ENCODE peak calls at places on chromosomes 1 and 21, in ten cellular contexts. P is left cardiac atrium; O is NCI-H2029 treated with DMSO at 0.1 percent for 48 hours; Y is activated T-helper 2 cell treated with anti-CD3 and anti-CD28 coated beads, Interferon-gamma antibody, Interleukin-2, Interleukin-4, amounts not matched to agents 10 μg/mL and 5 μg/mL and 100 μg/mL, durations not matched to agents 14 hours and 24 hours and 36 hours; A is NCI-H1092; K is activated T-helper 1 cell treated with anti-CD3 and anti-CD28 coated beads, Interleukin-2, amount 50 U/mL, for 16 hours; B is tibial nerve; X is cardiac muscle cell; S is NCI-H1436; T is left ventricle myocardium superior. R is an unnamed sample.

GRCh38 chr1:196387766-196388165 is 220.5 kb downstream of the KCNT2 start:
- DNase-seq in P (no peak), O (no peak), Y (no peak), A (no peak), K (no peak), B (no peak), X (no peak), S (no peak), T (no peak), R (no peak)

GRCh38 chr1:30718636-30719405 is 4.6 kb downstream of the MATN1 start:
- DNase-seq in P (peak), O (peak), Y (peak), A (peak), K (peak), B (peak), X (peak), S (no peak), T (peak), R (peak)

GRCh38 chr1:207910678-207911354 is at the start of gene CD34:
- DNase-seq in P (peak), O (no peak), Y (no peak), A (no peak), K (no peak), B (no peak), X (peak), S (no peak), T (peak), R (no peak)

GRCh38 chr21:43369124-43369523 is 57.8 kb downstream of the SIK1 start:
- DNase-seq in P (no peak), O (no peak), Y (no peak), A (no peak), K (no peak), B (no peak), X (peak), S (no peak), T (no peak), R (no peak)

GRCh38 chr1:20125091-20125490 is 5.8 kb upstream of the PLA2G2D start:
- DNase-seq in P (no peak), O (no peak), Y (no peak), A (no peak), K (no peak), B (no peak), X (peak), S (no peak), T (no peak), R (no peak)

GRCh38 chr1:202104073-202104472 is 18.6 kb upstream of the GPR37L1 start:
- DNase-seq in P (no peak), O (no peak), Y (no peak), A (no peak), K (no peak), B (no peak), X (no peak), S (no peak), T (no peak), R (no peak)

GRCh38 chr1:194476351-194476750 is 1289.9 kb upstream of the B3GALT2 start:
- DNase-seq in P (no peak), O (no peak), Y (no peak), A (no peak), K (no peak), B (no peak), X (no peak), S (no peak), T (no peak), R (no peak)

GRCh38 chr1:40450491-40451237 is 388 bp downstream of the ZFP69B start:
- DNase-seq in P (peak), O (peak), Y (peak), A (peak), K (peak), B (no peak), X (peak), S (peak), T (no peak), R (no peak)

GRCh38 chr1:165695011-165695410 is 3.4 kb downstream of the ALDH9A1 start:
- DNase-seq in P (no peak), O (no peak), Y (no peak), A (no peak), K (no peak), B (no peak), X (no peak), S (no peak), T (no peak), R (no peak)

GRCh38 chr21:21163904-21164303 is 165.7 kb downstream of the NCAM2 start:
- DNase-seq in P (peak), O (peak), Y (peak), A (peak), K (no peak), B (peak), X (peak), S (peak), T (peak), R (peak)

GRCh38 chr1:208907785-208908184 is 663.6 kb upstream of the PLXNA2 start:
- DNase-seq in P (no peak), O (no peak), Y (no peak), A (no peak), K (no peak), B (no peak), X (no peak), S (no peak), T (no peak), R (no peak)

GRCh38 chr1:220527279-220528048 is 472 bp upstream of the MARK1 start:
- DNase-seq in P (peak), O (peak), Y (no peak), A (peak), K (no peak), B (no peak), X (peak), S (peak), T (peak), R (no peak)

GRCh38 chr1:240136402-240136801 is 44.7 kb downstream of the FMN2 start:
- DNase-seq in P (no peak), O (no peak), Y (no peak), A (no peak), K (no peak), B (no peak), X (no peak), S (no peak), T (no peak), R (no peak)

GRCh38 chr21:31128234-31128633 is 90.0 kb upstream of the KRTAP19-8 start:
- DNase-seq in P (no peak), O (no peak), Y (no peak), A (no peak), K (no peak), B (no peak), X (no peak), S (no peak), T (no peak), R (no peak)

GRCh38 chr1:211344335-211344664 is 17.7 kb downstream of the TRAF5 start:
- DNase-seq in P (no peak), O (no peak), Y (no peak), A (no peak), K (no peak), B (no peak), X (peak), S (no peak), T (no peak), R (no peak)

GRCh38 chr1:78303620-78304019 is 187.2 kb upstream of the PTGFR start:
- DNase-seq in P (peak), O (no peak), Y (no peak), A (no peak), K (no peak), B (no peak), X (peak), S (no peak), T (peak), R (peak)

GRCh38 chr1:233627376-233627775 is 13.5 kb downstream of the KCNK1 start:
- DNase-seq in P (no peak), O (no peak), Y (no peak), A (no peak), K (no peak), B (no peak), X (no peak), S (no peak), T (no peak), R (no peak)

GRCh38 chr1:62070384-62071011 is 124.2 kb upstream of the L1TD1 start:
- DNase-seq in P (no peak), O (no peak), Y (no peak), A (no peak), K (no peak), B (no peak), X (peak), S (no peak), T (no peak), R (no peak)

GRCh38 chr1:234609528-234610042 is 393 bp downstream of the IRF2BP2 start:
- DNase-seq in P (no peak), O (no peak), Y (no peak), A (no peak), K (no peak), B (no peak), X (no peak), S (peak), T (no peak), R (no peak)

GRCh38 chr1:43366179-43366578 is 1.6 kb downstream of the ELOVL1 start:
- DNase-seq in P (no peak), O (no peak), Y (no peak), A (no peak), K (no peak), B (no peak), X (no peak), S (no peak), T (peak), R (no peak)

GRCh38 chr1:80534606-80535360 is 1266.0 kb upstream of the ADGRL2 start:
- DNase-seq in P (no peak), O (no peak), Y (no peak), A (no peak), K (no peak), B (no peak), X (peak), S (no peak), T (no peak), R (no peak)

GRCh38 chr1:32353886-32354570 is 8.3 kb downstream of the FAM229A start:
- DNase-seq in P (peak), O (no peak), Y (no peak), A (no peak), K (no peak), B (no peak), X (peak), S (no peak), T (peak), R (no peak)

GRCh38 chr1:185325413-185325812 is 8.4 kb upstream of the IVNS1ABP start:
- DNase-seq in P (no peak), O (peak), Y (no peak), A (no peak), K (no peak), B (no peak), X (no peak), S (no peak), T (no peak), R (peak)

GRCh38 chr1:207748737-207749528 is 2.9 kb upstream of the CD46 start:
- DNase-seq in P (no peak), O (peak), Y (no peak), A (peak), K (no peak), B (no peak), X (no peak), S (no peak), T (no peak), R (no peak)

GRCh38 chr1:3042481-3042880 is 21.2 kb downstream of the ACTRT2 start:
- DNase-seq in P (no peak), O (no peak), Y (no peak), A (no peak), K (no peak), B (no peak), X (no peak), S (no peak), T (no peak), R (no peak)

GRCh38 chr1:59520759-59521442 is 224.0 kb downstream of the FGGY start:
- DNase-seq in P (peak), O (no peak), Y (no peak), A (no peak), K (no peak), B (no peak), X (peak), S (no peak), T (peak), R (peak)

GRCh38 chr1:186838380-186839076 is 9.8 kb downstream of the PLA2G4A start:
- DNase-seq in P (no peak), O (no peak), Y (no peak), A (no peak), K (no peak), B (no peak), X (no peak), S (no peak), T (no peak), R (peak)

GRCh38 chr1:43580039-43580438 is 49.4 kb downstream of the PTPRF start:
- DNase-seq in P (no peak), O (no peak), Y (no peak), A (no peak), K (no peak), B (no peak), X (no peak), S (no peak), T (no peak), R (no peak)

GRCh38 chr1:42206164-42206563 is 41.6 kb upstream of the GUCA2A start:
- DNase-seq in P (no peak), O (no peak), Y (no peak), A (no peak), K (no peak), B (no peak), X (no peak), S (no peak), T (no peak), R (no peak)

GRCh38 chr1:230185076-230186001 is 118.3 kb downstream of the GALNT2 start:
- DNase-seq in P (no peak), O (peak), Y (no peak), A (peak), K (no peak), B (no peak), X (no peak), S (no peak), T (no peak), R (no peak)

GRCh38 chr1:55179177-55179835 is 35.9 kb downstream of the USP24 start:
- DNase-seq in P (no peak), O (no peak), Y (no peak), A (no peak), K (no peak), B (no peak), X (no peak), S (no peak), T (no peak), R (no peak)

GRCh38 chr1:109167114-109167513 is 46.6 kb upstream of the SARS1 start:
- DNase-seq in P (no peak), O (no peak), Y (no peak), A (no peak), K (no peak), B (no peak), X (peak), S (no peak), T (no peak), R (no peak)

GRCh38 chr1:29256979-29257804 is 20.9 kb downstream of the PTPRU start:
- DNase-seq in P (no peak), O (no peak), Y (no peak), A (peak), K (no peak), B (no peak), X (peak), S (peak), T (no peak), R (no peak)

GRCh38 chr1:31871703-31872102 is 55.9 kb upstream of the SPOCD1 start:
- DNase-seq in P (no peak), O (no peak), Y (no peak), A (no peak), K (no peak), B (no peak), X (no peak), S (no peak), T (no peak), R (peak)

GRCh38 chr1:230057681-230058565 is 9.1 kb upstream of the GALNT2 start:
- DNase-seq in P (no peak), O (no peak), Y (peak), A (no peak), K (no peak), B (no peak), X (no peak), S (no peak), T (no peak), R (no peak)

GRCh38 chr1:16013220-16013907 is 4.5 kb downstream of the HSPB7 start:
- DNase-seq in P (peak), O (no peak), Y (peak), A (no peak), K (no peak), B (no peak), X (peak), S (peak), T (peak), R (no peak)

GRCh38 chr1:156725683-156726280 is 2.5 kb upstream of the METTL25B start:
- DNase-seq in P (peak), O (peak), Y (peak), A (peak), K (peak), B (peak), X (peak), S (peak), T (peak), R (no peak)

GRCh38 chr1:231062500-231063270 is 22.6 kb upstream of the FAM89A start:
- DNase-seq in P (no peak), O (no peak), Y (no peak), A (no peak), K (no peak), B (no peak), X (no peak), S (no peak), T (no peak), R (no peak)

GRCh38 chr21:41678944-41679343 is 87.9 kb downstream of the RIPK4 start:
- DNase-seq in P (peak), O (peak), Y (no peak), A (peak), K (no peak), B (peak), X (peak), S (peak), T (peak), R (peak)

GRCh38 chr1:921011-921837 is 2.5 kb upstream of the SAMD11 start:
- DNase-seq in P (peak), O (no peak), Y (no peak), A (peak), K (no peak), B (no peak), X (peak), S (peak), T (peak), R (no peak)

R was measured in epithelial cell of proximal tubule.